ENCODE peak calls at places on chromosomes 3 and 15, in eight cellular contexts. C is transverse colon; Q is activated naive CD4-positive, alpha-beta T cell treated with anti-CD3 and anti-CD28 coated beads, Interleukin-2, amount 10 ng/mL, durations not matched to agents 7 days and 5 days; A is stimulated activated CD8-positive, alpha-beta memory T cell treated with anti-CD3 and anti-CD28 coated beads, Interleukin-2, amount 100 ng/mL, for 48 hours; O is neuronal stem cell; I is psoas muscle; S is BE2C; Z is SK-MEL-5. F is an unnamed sample.

GRCh38 chr3:134315286-134316106 is 58.8 kb downstream of the AMOTL2 start:
- DNase-seq in C (peak), Q (no peak), A (no peak), O (no peak), I (peak), S (no peak), Z (no peak), F (no peak)

GRCh38 chr3:44885618-44886017 is 11.2 kb downstream of the TGM4 start:
- DNase-seq in C (no peak), Q (no peak), A (no peak), O (no peak), I (no peak), S (peak), Z (no peak), F (no peak)

GRCh38 chr15:20355256-20355868 is 186.2 kb downstream of the GOLGA6L6 start:
- DNase-seq in C (no peak), Q (no peak), A (no peak), O (no peak), I (peak), S (no peak), Z (no peak), F (no peak)

GRCh38 chr15:64774556-64775523 is 549 bp downstream of the RBPMS2 start:
- DNase-seq in C (no peak), Q (peak), A (no peak), O (peak), I (peak), S (peak), Z (no peak), F (no peak)

GRCh38 chr3:42697326-42698051 is 5.1 kb downstream of the HHATL start:
- DNase-seq in C (no peak), Q (no peak), A (no peak), O (no peak), I (no peak), S (no peak), Z (no peak), F (no peak)

GRCh38 chr3:63807901-63808589 is 11.1 kb upstream of the C3orf49 start:
- DNase-seq in C (no peak), Q (no peak), A (no peak), O (no peak), I (no peak), S (no peak), Z (no peak), F (no peak)

GRCh38 chr3:137121704-137122314 is 164.0 kb downstream of the IL20RB start:
- DNase-seq in C (peak), Q (peak), A (no peak), O (peak), I (no peak), S (peak), Z (peak), F (no peak)

GRCh38 chr15:65651831-65652749 is 30.4 kb downstream of the SLC24A1 start:
- DNase-seq in C (no peak), Q (no peak), A (no peak), O (no peak), I (no peak), S (no peak), Z (no peak), F (no peak)

GRCh38 chr3:194683431-194683830 is 2.3 kb upstream of the FAM43A start:
- DNase-seq in C (no peak), Q (no peak), A (no peak), O (no peak), I (no peak), S (no peak), Z (no peak), F (no peak)

GRCh38 chr15:52256930-52257733 is 38.5 kb downstream of the MYO5C start:
- DNase-seq in C (no peak), Q (peak), A (no peak), O (no peak), I (no peak), S (no peak), Z (no peak), F (no peak)

GRCh38 chr3:146382386-146382785 is 87.0 kb downstream of the PLSCR2 start:
- DNase-seq in C (peak), Q (no peak), A (no peak), O (no peak), I (no peak), S (no peak), Z (peak), F (no peak)

GRCh38 chr3:58691997-58692396 is 25.4 kb upstream of the FAM3D start:
- DNase-seq in C (no peak), Q (no peak), A (no peak), O (peak), I (no peak), S (no peak), Z (no peak), F (no peak)

GRCh38 chr3:172561894-172562664 is 38.8 kb upstream of the TNFSF10 start:
- DNase-seq in C (peak), Q (no peak), A (no peak), O (no peak), I (no peak), S (no peak), Z (no peak), F (no peak)

GRCh38 chr3:177060492-177060891 is 136.8 kb downstream of the TBL1XR1 start:
- DNase-seq in C (no peak), Q (no peak), A (no peak), O (no peak), I (no peak), S (no peak), Z (no peak), F (no peak)

GRCh38 chr3:105369501-105370371 is 3.0 kb downstream of the ALCAM start:
- DNase-seq in C (peak), Q (peak), A (peak), O (peak), I (peak), S (peak), Z (peak), F (no peak)

GRCh38 chr3:197426161-197426566 is 127.8 kb upstream of the DLG1 start:
- DNase-seq in C (no peak), Q (no peak), A (no peak), O (no peak), I (no peak), S (no peak), Z (no peak), F (no peak)

GRCh38 chr3:10373686-10374261 is 52.9 kb upstream of the SEC13 start:
- DNase-seq in C (no peak), Q (no peak), A (no peak), O (no peak), I (no peak), S (no peak), Z (no peak), F (no peak)

GRCh38 chr15:40075298-40076044 is 33.2 kb downstream of the BMF start:
- DNase-seq in C (no peak), Q (no peak), A (no peak), O (no peak), I (no peak), S (no peak), Z (no peak), F (no peak)

GRCh38 chr3:32154180-32154579 is 47.8 kb downstream of the GPD1L start:
- DNase-seq in C (no peak), Q (no peak), A (no peak), O (no peak), I (no peak), S (no peak), Z (peak), F (no peak)

GRCh38 chr3:35440826-35441225 is 198.5 kb upstream of the ARPP21 start:
- DNase-seq in C (no peak), Q (no peak), A (no peak), O (no peak), I (no peak), S (no peak), Z (no peak), F (no peak)

GRCh38 chr3:101873619-101874018 is 24.3 kb downstream of the NFKBIZ start:
- DNase-seq in C (no peak), Q (no peak), A (no peak), O (no peak), I (no peak), S (no peak), Z (no peak), F (no peak)

GRCh38 chr3:194136519-194137313 is 768 bp downstream of the HES1 start:
- DNase-seq in C (peak), Q (peak), A (no peak), O (peak), I (peak), S (peak), Z (peak), F (no peak)

GRCh38 chr3:185584681-185585080 is 1.4 kb upstream of the SENP2 start:
- DNase-seq in C (peak), Q (no peak), A (no peak), O (no peak), I (no peak), S (no peak), Z (no peak), F (no peak)